ENCODE peak calls at places on chromosome 12, in five cellular contexts. U is left cardiac atrium, F is IMR-90, G is small intestine, W is fibroblast of the aortic adventitia. T is an unnamed sample.

GRCh38 chr12:93279849-93280412 is 97.8 kb upstream of the NUDT4 start:
- DNase-seq in U (no peak), F (peak; percentile 37), G (no peak), W (no peak), T (no peak)

GRCh38 chr12:22856120-22856699 is 231.2 kb downstream of the ETNK1 start:
- DNase-seq in U (no peak), F (peak; percentile 45), G (peak; percentile 25), W (peak; percentile 69), T (no peak)

GRCh38 chr12:131831021-131831571 is 2.9 kb downstream of the MMP17 start:
- DNase-seq in U (no peak), F (no peak), G (no peak), W (peak; percentile 13), T (no peak)

GRCh38 chr12:22173154-22173553 is 127.1 kb downstream of the CMAS start:
- DNase-seq in U (no peak), F (no peak), G (no peak), W (peak; percentile 33), T (no peak)

GRCh38 chr12:78028426-78028825 is 197.7 kb downstream of the NAV3 start:
- DNase-seq in U (no peak), F (no peak), G (no peak), W (no peak), T (no peak)

GRCh38 chr12:123916729-123917128 is 55.9 kb downstream of the CCDC92 start:
- DNase-seq in U (no peak), F (peak; percentile 27), G (no peak), W (no peak), T (no peak)

GRCh38 chr12:22042981-22043669 is 2.9 kb upstream of the CMAS start:
- DNase-seq in U (no peak), F (peak; percentile 85), G (no peak), W (peak; percentile 60), T (no peak)

GRCh38 chr12:130646690-130647089 is 69.4 kb downstream of the RIMBP2 start:
- DNase-seq in U (no peak), F (no peak), G (no peak), W (no peak), T (no peak)

GRCh38 chr12:114685869-114686268 is 1.9 kb upstream of the TBX3 start:
- DNase-seq in U (no peak), F (peak; percentile 71), G (no peak), W (no peak), T (no peak)

GRCh38 chr12:24069532-24070395 is 120.3 kb upstream of the SOX5 start:
- DNase-seq in U (no peak), F (peak; percentile 34), G (no peak), W (peak; percentile 40), T (no peak)

GRCh38 chr12:65835256-65835655 is 11.0 kb downstream of the HMGA2 start:
- DNase-seq in U (no peak), F (no peak), G (no peak), W (no peak), T (no peak)

GRCh38 chr12:56709759-56710376 is 15.2 kb downstream of the NACA start:
- DNase-seq in U (no peak), F (no peak), G (no peak), W (no peak), T (no peak)

GRCh38 chr12:31267966-31268365 is 58.0 kb downstream of the SINHCAF start:
- DNase-seq in U (no peak), F (no peak), G (no peak), W (no peak), T (no peak)

GRCh38 chr12:68665016-68665569 is 21.7 kb upstream of the NUP107 start:
- DNase-seq in U (no peak), F (no peak), G (no peak), W (peak; percentile 19), T (no peak)

GRCh38 chr12:57127710-57128518 is at the start of gene LRP1:
- DNase-seq in U (peak; percentile 89), F (peak; percentile 82), G (peak; percentile 84), W (peak; percentile 93), T (no peak)

GRCh38 chr12:108696111-108696995 is 35.0 kb downstream of the CORO1C start:
- DNase-seq in U (no peak), F (peak; percentile 100), G (no peak), W (peak; percentile 100), T (no peak)

GRCh38 chr12:53659609-53660008 is 16.3 kb downstream of the ATP5MC2 start:
- DNase-seq in U (no peak), F (peak; percentile 22), G (peak; percentile 38), W (peak; percentile 72), T (no peak)

GRCh38 chr12:106919910-106920544 is 35.7 kb upstream of the TMEM263 start:
- DNase-seq in U (no peak), F (peak; percentile 63), G (peak; percentile 51), W (peak; percentile 77), T (no peak)

GRCh38 chr12:77087427-77087826 is 22.1 kb upstream of the E2F7 start:
- DNase-seq in U (no peak), F (peak; percentile 95), G (no peak), W (peak; percentile 98), T (no peak)

GRCh38 chr12:34398706-34399630 is 376.7 kb downstream of the ALG10 start:
- DNase-seq in U (peak; percentile 4), F (no peak), G (no peak), W (no peak), T (no peak)

GRCh38 chr12:75592638-75593335 is 81.4 kb upstream of the KRR1 start:
- DNase-seq in U (no peak), F (no peak), G (no peak), W (no peak), T (no peak)

GRCh38 chr12:26124491-26125450 is at the start of gene BHLHE41:
- DNase-seq in U (peak; percentile 71), F (peak; percentile 36), G (peak; percentile 52), W (peak; percentile 64), T (peak; percentile 10)

GRCh38 chr12:54016478-54016964 is 7.7 kb downstream of the HOXC8 start:
- DNase-seq in U (no peak), F (peak; percentile 11), G (peak; percentile 50), W (peak; percentile 42), T (no peak)